ENCODE peak calls at places on chromosome 9, in seven cellular contexts. Y, U, D, K, G, F and A are unnamed samples.

GRCh38 chr9:136403538-136403914 is 3.6 kb upstream of the SNAPC4 start:
- DNase-seq in F (no peak), K (no peak), U (no peak), G (no peak), D (no peak), Y (no peak), A (no peak)

GRCh38 chr9:571066-571465 is 270.4 kb upstream of the DMRT1 start:
- DNase-seq in G (no peak), D (peak), U (no peak), K (no peak), Y (no peak), F (no peak), A (no peak)

GRCh38 chr9:12702160-12702758 is 9.1 kb downstream of the TYRP1 start:
- DNase-seq in U (peak), K (peak), D (peak), Y (peak), G (peak), F (peak), A (peak)

GRCh38 chr9:88733651-88734470 is 198.9 kb downstream of the NXNL2 start:
- DNase-seq in D (no peak), Y (peak), F (peak), K (peak), G (peak), U (no peak), A (peak)

GRCh38 chr9:93134018-93134739 is at the start of gene NINJ1:
- DNase-seq in K (peak), D (peak), U (peak), Y (peak), F (peak), G (peak), A (peak)

GRCh38 chr9:106897223-106897622 is 34.3 kb downstream of the ZNF462 start:
- DNase-seq in Y (peak), K (peak), D (peak), F (no peak), G (no peak), U (no peak), A (peak)

GRCh38 chr9:89470239-89470638 is 27.7 kb downstream of the SEMA4D start:
- DNase-seq in D (no peak), F (no peak), K (peak), G (no peak), U (no peak), Y (peak), A (no peak)

GRCh38 chr9:6645153-6646027 is at the start of gene GLDC:
- DNase-seq in G (no peak), K (no peak), D (peak), U (peak), Y (no peak), F (no peak), A (no peak)

GRCh38 chr9:117218951-117219350 is 195.9 kb downstream of the ASTN2 start:
- DNase-seq in U (no peak), Y (no peak), G (no peak), F (no peak), K (no peak), D (no peak), A (no peak)

GRCh38 chr9:121985792-121986494 is 107.2 kb downstream of the TTLL11 start:
- DNase-seq in F (no peak), Y (no peak), K (no peak), U (no peak), G (no peak), D (no peak), A (no peak)

GRCh38 chr9:121987312-121987711 is 105.8 kb downstream of the TTLL11 start:
- DNase-seq in K (no peak), U (no peak), D (no peak), Y (no peak), F (no peak), G (no peak), A (no peak)

GRCh38 chr9:121990600-121991304 is 102.4 kb downstream of the TTLL11 start:
- DNase-seq in G (no peak), Y (no peak), F (no peak), D (no peak), K (no peak), U (no peak), A (no peak)

GRCh38 chr9:121991305-121991661 is 101.8 kb downstream of the TTLL11 start:
- DNase-seq in D (no peak), U (no peak), K (no peak), Y (no peak), G (no peak), F (no peak), A (no peak)

GRCh38 chr9:121989010-121989409 is 104.1 kb downstream of the TTLL11 start:
- DNase-seq in D (peak), K (peak), Y (no peak), G (peak), F (no peak), U (peak), A (no peak)
- TF ChIP-seq CTCF in D (peak), K (peak), Y (peak), G (peak), F (no peak), U (peak), A (no peak)

GRCh38 chr9:121299467-121300282 is 31.7 kb downstream of the GSN start:
- DNase-seq in F (peak), G (peak), Y (no peak), K (no peak), D (no peak), U (peak), A (no peak)

GRCh38 chr9:121298689-121299112 is 30.7 kb downstream of the GSN start:
- DNase-seq in D (no peak), G (no peak), U (no peak), Y (no peak), F (peak), K (no peak), A (peak)

GRCh38 chr9:121299125-121299466 is 31.1 kb downstream of the GSN start:
- DNase-seq in D (no peak), U (peak), Y (no peak), K (no peak), G (no peak), F (peak), A (no peak)

GRCh38 chr9:121301881-121302286 is 33.9 kb downstream of the GSN start:
- DNase-seq in F (peak), D (no peak), G (no peak), U (no peak), K (no peak), Y (no peak), A (no peak)

DNA sequence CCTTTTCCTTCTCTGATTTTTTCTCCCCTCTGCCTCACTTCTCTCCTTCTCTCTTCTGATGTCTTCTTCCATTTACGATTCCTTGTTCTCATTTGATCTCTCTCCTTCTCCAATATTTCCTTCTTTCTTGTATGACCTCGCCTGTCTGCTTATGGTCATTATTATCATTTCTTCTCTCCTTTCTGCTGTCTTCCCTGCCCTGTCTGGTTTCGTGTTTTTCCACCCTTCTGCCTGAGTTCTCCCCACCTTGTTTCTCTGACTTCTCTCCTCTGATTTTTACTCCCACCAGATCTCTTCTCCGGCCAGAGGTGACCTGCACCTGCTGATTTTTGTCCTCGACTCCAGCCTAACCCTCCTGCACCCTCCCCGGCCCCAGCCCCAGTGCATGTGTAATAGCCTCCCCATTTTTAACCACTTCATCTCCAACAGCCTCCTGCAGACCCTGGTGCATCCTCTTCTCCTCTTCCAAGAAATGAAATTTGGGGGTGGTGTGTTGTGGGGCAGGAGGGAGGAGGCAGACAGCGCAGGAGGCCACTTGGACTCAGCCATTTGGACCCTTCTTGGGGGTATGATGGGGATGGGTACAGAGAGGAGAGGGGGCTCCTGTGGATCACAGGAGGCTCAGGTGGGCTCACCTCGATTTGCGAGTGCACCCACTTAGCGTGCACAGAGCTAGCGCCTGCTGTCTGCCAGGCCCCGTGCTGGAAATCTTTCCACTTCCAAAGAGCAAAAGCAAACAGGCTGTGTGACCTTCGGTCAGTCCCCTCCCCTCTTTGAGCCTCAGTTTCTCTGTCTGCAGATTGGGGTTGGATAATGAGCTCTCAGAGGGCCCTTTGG is 32.5 kb downstream of the GSN start:
- DNase-seq in Y (no peak), F (no peak), U (no peak), K (no peak), D (no peak), G (no peak), A (no peak)
- H3K4me3 ChIP-seq in Y (peak), F (peak), U (peak), K (no peak), D (peak), G (peak), A (peak)

GRCh38 chr9:69542942-69543704 is 129.0 kb downstream of the APBA1 start:
- DNase-seq in Y (no peak), U (no peak), D (no peak), F (no peak), K (no peak), G (peak), A (no peak)

GRCh38 chr9:69549310-69550202 is 122.6 kb downstream of the APBA1 start:
- DNase-seq in G (peak), U (peak), D (peak), F (no peak), Y (peak), K (peak), A (peak)

GRCh38 chr9:69542048-69542447 is 130.1 kb downstream of the APBA1 start:
- DNase-seq in U (no peak), G (no peak), K (no peak), Y (no peak), D (no peak), F (no peak), A (no peak)

GRCh38 chr9:69548676-69549075 is 123.5 kb downstream of the APBA1 start:
- DNase-seq in G (no peak), U (no peak), F (no peak), D (no peak), Y (no peak), K (no peak), A (no peak)

GRCh38 chr9:69546265-69546664 is 125.9 kb downstream of the APBA1 start:
- DNase-seq in G (no peak), K (peak), U (peak), Y (peak), D (peak), F (no peak), A (peak)
- TF ChIP-seq CTCF in G (peak), K (peak), U (peak), Y (peak), D (no peak), F (no peak), A (peak)

DNA sequence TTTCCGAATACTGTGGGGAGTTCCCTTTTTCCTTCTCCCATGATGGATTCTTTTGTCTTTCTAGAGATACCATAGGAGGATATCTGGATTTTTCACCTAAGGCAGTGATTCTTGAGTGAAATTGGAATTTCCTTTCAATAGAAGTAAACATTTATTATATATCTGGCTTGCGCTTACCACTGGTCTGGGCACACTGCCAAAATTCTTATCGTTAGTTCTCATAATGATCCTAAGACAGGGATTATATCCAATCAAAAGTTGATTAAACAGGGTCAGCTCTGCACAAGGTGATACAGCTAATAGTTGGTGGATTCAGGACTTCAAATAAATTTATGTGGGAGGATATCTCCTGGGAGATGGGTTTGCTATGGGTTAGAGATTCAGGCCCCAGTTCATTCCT is 9.6 kb downstream of the TLE4 start:
- DNase-seq in G (peak), F (no peak), Y (peak), D (no peak), K (peak), U (no peak), A (peak)
- H3K4me3 ChIP-seq in G (no peak), F (no peak), Y (no peak), D (no peak), K (no peak), U (no peak), A (no peak)

GRCh38 chr9:75826292-75826691 is 64.2 kb upstream of the PCSK5 start:
- DNase-seq in G (no peak), F (no peak), U (no peak), Y (no peak), K (no peak), D (no peak), A (no peak)

GRCh38 chr9:75824816-75825568 is 65.5 kb upstream of the PCSK5 start:
- DNase-seq in U (no peak), D (no peak), Y (no peak), F (no peak), G (no peak), K (no peak), A (no peak)

DNA sequence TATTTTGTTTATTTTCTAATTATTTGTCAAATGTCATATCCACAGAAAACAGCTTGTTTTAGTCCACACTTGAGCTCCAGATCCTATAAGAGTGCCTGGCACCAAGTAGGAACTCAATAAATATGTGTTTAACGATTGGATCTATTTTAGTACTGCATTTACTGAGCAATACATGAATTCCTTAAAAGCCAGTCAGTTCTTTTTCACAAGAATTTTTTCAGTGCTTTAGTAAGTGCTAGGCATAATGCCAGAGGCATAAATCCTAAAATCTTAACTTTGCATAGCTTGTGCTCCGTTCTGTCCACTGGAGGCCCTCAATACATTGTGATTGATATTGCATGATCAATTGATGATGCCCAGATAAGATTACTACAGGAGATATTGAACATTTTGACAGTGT is 67.3 kb upstream of the PCSK5 start:
- DNase-seq in U (no peak), Y (no peak), D (no peak), G (no peak), F (no peak), K (no peak), A (no peak)
- TF ChIP-seq CTCF in U (no peak), Y (no peak), D (no peak), G (no peak), F (no peak), K (no peak), A (no peak)

GRCh38 chr9:129143031-129143441 is 31.8 kb downstream of the PTPA start:
- DNase-seq in D (peak), F (peak), G (peak), Y (peak), U (peak), K (peak), A (peak)
- H3K4me3 ChIP-seq in D (no peak), F (no peak), G (peak), Y (no peak), U (no peak), K (no peak), A (peak)

GRCh38 chr9:23153058-23153457 is 673.0 kb downstream of the ELAVL2 start:
- DNase-seq in G (no peak), K (no peak), Y (no peak), U (no peak), D (peak), F (no peak), A (no peak)
- TF ChIP-seq CTCF in G (no peak), K (no peak), Y (no peak), U (no peak), D (no peak), F (no peak), A (peak)

GRCh38 chr9:97388721-97389238 is 23.1 kb upstream of the TDRD7 start:
- DNase-seq in Y (no peak), K (no peak), F (no peak), G (no peak), U (no peak), D (no peak), A (no peak)

GRCh38 chr9:97387936-97388684 is 23.8 kb upstream of the TDRD7 start:
- DNase-seq in D (no peak), Y (no peak), U (no peak), F (no peak), G (no peak), K (no peak), A (no peak)

GRCh38 chr9:97386265-97386633 is 25.6 kb upstream of the TDRD7 start:
- DNase-seq in D (no peak), F (no peak), U (peak), Y (no peak), K (no peak), G (no peak), A (no peak)

GRCh38 chr9:97386733-97387503 is 25.0 kb upstream of the TDRD7 start:
- DNase-seq in G (peak), K (peak), F (peak), Y (peak), U (peak), D (peak), A (peak)

DNA sequence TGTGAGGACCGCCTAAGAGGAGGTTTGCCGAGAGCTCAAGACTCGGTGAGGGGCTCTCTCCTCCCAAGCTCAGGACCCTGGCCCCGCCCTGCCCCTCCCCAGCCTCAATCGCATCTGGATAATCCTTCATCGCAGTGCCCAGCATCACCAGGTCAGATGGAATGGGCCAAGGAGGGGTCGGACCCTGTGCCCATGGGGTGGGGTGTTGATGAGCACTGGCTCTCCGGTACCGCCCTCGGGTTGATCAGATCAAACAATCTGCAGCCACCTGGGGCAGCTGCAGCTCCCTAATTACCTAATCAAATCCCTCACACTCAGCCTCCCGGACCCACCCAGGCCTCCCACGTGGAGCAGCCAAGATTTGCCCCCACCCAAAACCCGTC is 24.4 kb upstream of the TDRD7 start:
- DNase-seq in G (no peak), Y (no peak), D (no peak), U (no peak), K (no peak), F (no peak), A (no peak)
- H3K4me3 ChIP-seq in G (no peak), Y (no peak), D (no peak), U (no peak), K (no peak), F (no peak), A (no peak)

GRCh38 chr9:110601098-110601497 is 21.6 kb upstream of the SVEP1 start:
- DNase-seq in D (no peak), U (no peak), Y (no peak), K (no peak), F (no peak), G (peak), A (no peak)

GRCh38 chr9:110605586-110605985 is 26.0 kb upstream of the SVEP1 start:
- DNase-seq in F (no peak), G (no peak), K (no peak), Y (no peak), D (no peak), U (no peak), A (no peak)

GRCh38 chr9:110606179-110606578 is 26.6 kb upstream of the SVEP1 start:
- DNase-seq in F (no peak), D (no peak), U (no peak), Y (no peak), K (peak), G (peak), A (no peak)

GRCh38 chr9:110602281-110602680 is 22.7 kb upstream of the SVEP1 start:
- DNase-seq in G (no peak), Y (no peak), F (no peak), D (no peak), U (no peak), K (no peak), A (peak)

DNA sequence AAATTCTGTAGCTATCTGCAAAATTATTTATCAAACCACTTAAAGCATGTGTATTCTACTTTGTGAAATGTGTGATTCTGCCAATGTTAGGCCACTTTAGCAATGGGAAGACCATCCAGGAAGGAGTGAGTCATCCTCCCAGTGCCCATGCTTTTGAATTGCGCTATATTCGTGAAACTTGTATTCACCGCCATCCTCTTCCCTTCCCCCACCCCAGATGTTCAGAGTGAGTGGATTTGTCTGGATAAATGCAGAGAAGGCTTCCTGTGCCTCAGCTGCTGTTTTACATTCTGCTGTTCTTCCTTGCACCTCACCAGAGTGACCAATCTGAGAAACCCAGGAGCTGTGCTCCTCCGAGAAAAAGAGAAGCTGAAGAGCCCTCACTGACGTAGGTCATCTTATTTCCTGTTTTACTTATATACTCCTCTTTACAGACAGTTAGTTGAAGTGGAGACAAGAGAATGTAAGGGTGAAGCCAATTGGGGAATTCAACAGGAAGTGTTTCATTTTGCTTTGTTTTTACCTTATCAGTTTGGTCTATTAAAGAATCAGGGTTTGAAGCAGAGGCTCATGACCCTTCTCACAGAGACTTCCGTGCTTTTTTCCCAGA is 24.7 kb upstream of the SVEP1 start:
- DNase-seq in G (peak), K (no peak), U (no peak), D (no peak), Y (no peak), F (no peak), A (peak)
- TF ChIP-seq CTCF in G (no peak), K (no peak), U (no peak), D (no peak), Y (no peak), F (no peak), A (no peak)